ENCODE peak calls at places on chromosome 1, in ten cellular contexts. One of them, this sample, is unnamed.
A peak's percentile ranks its signal among the peaks of the same experiment; 100 is the strongest.

GRCh38 chr1:117087686-117088085 is 27.6 kb downstream of the TTF2 start:
- DNase-seq in aorta: no peak
- DNase-seq in Right ventricle myocardium superior: no peak
- DNase-seq in CD4-positive, CD25-positive, alpha-beta regulatory T cell: no peak
- DNase-seq in non-pigmented ciliary epithelial cell: no peak
- DNase-seq in iPS-NIHi11: no peak
- DNase-seq in AG08396: no peak
- DNase-seq in stimulated activated CD4-positive, alpha-beta T cell treated with anti-CD3 and anti-CD28 coated beads, TNF-alpha, amount 100 ng/mL, for 1 hour: no peak
- DNase-seq in islet precursor cell: no peak
- DNase-seq in CD4-positive, alpha-beta T cell: no peak
- DNase-seq in this sample: no peak

GRCh38 chr1:112713466-112714312 is 1.4 kb downstream of the PPM1J start:
- DNase-seq in stimulated activated CD4-positive, alpha-beta T cell treated with anti-CD3 and anti-CD28 coated beads, TNF-alpha, amount 100 ng/mL, for 1 hour: no peak
- DNase-seq in AG08396: no peak
- DNase-seq in CD4-positive, CD25-positive, alpha-beta regulatory T cell: no peak
- DNase-seq in aorta: no peak
- DNase-seq in islet precursor cell: peak; percentile 53
- DNase-seq in iPS-NIHi11: no peak
- DNase-seq in Right ventricle myocardium superior: no peak
- DNase-seq in CD4-positive, alpha-beta T cell: no peak
- DNase-seq in non-pigmented ciliary epithelial cell: no peak
- DNase-seq in this sample: no peak

GRCh38 chr1:166920561-166921475 is 44.8 kb upstream of the TADA1 start:
- DNase-seq in Right ventricle myocardium superior: peak; percentile 38
- DNase-seq in iPS-NIHi11: peak; percentile 66
- DNase-seq in islet precursor cell: peak; percentile 81
- DNase-seq in CD4-positive, alpha-beta T cell: no peak
- DNase-seq in stimulated activated CD4-positive, alpha-beta T cell treated with anti-CD3 and anti-CD28 coated beads, TNF-alpha, amount 100 ng/mL, for 1 hour: no peak
- DNase-seq in aorta: no peak
- DNase-seq in AG08396: peak; percentile 48
- DNase-seq in CD4-positive, CD25-positive, alpha-beta regulatory T cell: no peak
- DNase-seq in non-pigmented ciliary epithelial cell: no peak
- DNase-seq in this sample: peak; percentile 44

GRCh38 chr1:89843279-89844121 is 22.7 kb downstream of the LRRC8D start:
- DNase-seq in CD4-positive, CD25-positive, alpha-beta regulatory T cell: peak; percentile 79
- DNase-seq in Right ventricle myocardium superior: peak; percentile 81
- DNase-seq in islet precursor cell: peak; percentile 89
- DNase-seq in aorta: peak; percentile 75
- DNase-seq in CD4-positive, alpha-beta T cell: peak; percentile 65
- DNase-seq in AG08396: peak; percentile 91
- DNase-seq in iPS-NIHi11: peak; percentile 88
- DNase-seq in stimulated activated CD4-positive, alpha-beta T cell treated with anti-CD3 and anti-CD28 coated beads, TNF-alpha, amount 100 ng/mL, for 1 hour: peak; percentile 46
- DNase-seq in non-pigmented ciliary epithelial cell: no peak
- DNase-seq in this sample: peak; percentile 48

GRCh38 chr1:170194451-170194850 is 48.7 kb downstream of the NTMT2 start:
- DNase-seq in stimulated activated CD4-positive, alpha-beta T cell treated with anti-CD3 and anti-CD28 coated beads, TNF-alpha, amount 100 ng/mL, for 1 hour: no peak
- DNase-seq in Right ventricle myocardium superior: no peak
- DNase-seq in non-pigmented ciliary epithelial cell: no peak
- DNase-seq in CD4-positive, CD25-positive, alpha-beta regulatory T cell: no peak
- DNase-seq in CD4-positive, alpha-beta T cell: no peak
- DNase-seq in AG08396: no peak
- DNase-seq in aorta: no peak
- DNase-seq in islet precursor cell: no peak
- DNase-seq in iPS-NIHi11: no peak
- DNase-seq in this sample: no peak

GRCh38 chr1:117613249-117613968 is 7.6 kb downstream of the TENT5C start:
- DNase-seq in iPS-NIHi11: no peak
- DNase-seq in stimulated activated CD4-positive, alpha-beta T cell treated with anti-CD3 and anti-CD28 coated beads, TNF-alpha, amount 100 ng/mL, for 1 hour: no peak
- DNase-seq in AG08396: no peak
- DNase-seq in Right ventricle myocardium superior: no peak
- DNase-seq in aorta: no peak
- DNase-seq in non-pigmented ciliary epithelial cell: no peak
- DNase-seq in CD4-positive, CD25-positive, alpha-beta regulatory T cell: no peak
- DNase-seq in islet precursor cell: peak; percentile 29
- DNase-seq in CD4-positive, alpha-beta T cell: no peak
- DNase-seq in this sample: no peak

GRCh38 chr1:240559781-240560180 is 52.2 kb downstream of the GREM2 start:
- DNase-seq in islet precursor cell: no peak
- DNase-seq in AG08396: no peak
- DNase-seq in CD4-positive, CD25-positive, alpha-beta regulatory T cell: no peak
- DNase-seq in iPS-NIHi11: no peak
- DNase-seq in Right ventricle myocardium superior: no peak
- DNase-seq in aorta: no peak
- DNase-seq in non-pigmented ciliary epithelial cell: no peak
- DNase-seq in CD4-positive, alpha-beta T cell: no peak
- DNase-seq in stimulated activated CD4-positive, alpha-beta T cell treated with anti-CD3 and anti-CD28 coated beads, TNF-alpha, amount 100 ng/mL, for 1 hour: no peak
- DNase-seq in this sample: no peak

GRCh38 chr1:110058591-110058990 is 11.9 kb downstream of the ALX3 start:
- DNase-seq in iPS-NIHi11: no peak
- DNase-seq in non-pigmented ciliary epithelial cell: no peak
- DNase-seq in stimulated activated CD4-positive, alpha-beta T cell treated with anti-CD3 and anti-CD28 coated beads, TNF-alpha, amount 100 ng/mL, for 1 hour: no peak
- DNase-seq in Right ventricle myocardium superior: no peak
- DNase-seq in CD4-positive, CD25-positive, alpha-beta regulatory T cell: no peak
- DNase-seq in aorta: no peak
- DNase-seq in CD4-positive, alpha-beta T cell: no peak
- DNase-seq in AG08396: no peak
- DNase-seq in islet precursor cell: no peak
- DNase-seq in this sample: no peak

GRCh38 chr1:84442256-84442655 is 36.8 kb upstream of the RPF1 start:
- DNase-seq in AG08396: peak; percentile 53
- DNase-seq in CD4-positive, CD25-positive, alpha-beta regulatory T cell: peak; percentile 75
- DNase-seq in aorta: no peak
- DNase-seq in stimulated activated CD4-positive, alpha-beta T cell treated with anti-CD3 and anti-CD28 coated beads, TNF-alpha, amount 100 ng/mL, for 1 hour: no peak
- DNase-seq in non-pigmented ciliary epithelial cell: peak; percentile 69
- DNase-seq in islet precursor cell: no peak
- DNase-seq in iPS-NIHi11: no peak
- DNase-seq in Right ventricle myocardium superior: no peak
- DNase-seq in CD4-positive, alpha-beta T cell: no peak
- DNase-seq in this sample: no peak

GRCh38 chr1:163528710-163529348 is 207.1 kb downstream of the NUF2 start:
- DNase-seq in Right ventricle myocardium superior: no peak
- DNase-seq in iPS-NIHi11: no peak
- DNase-seq in CD4-positive, alpha-beta T cell: no peak
- DNase-seq in non-pigmented ciliary epithelial cell: no peak
- DNase-seq in islet precursor cell: no peak
- DNase-seq in CD4-positive, CD25-positive, alpha-beta regulatory T cell: no peak
- DNase-seq in AG08396: peak; percentile 23
- DNase-seq in aorta: no peak
- DNase-seq in stimulated activated CD4-positive, alpha-beta T cell treated with anti-CD3 and anti-CD28 coated beads, TNF-alpha, amount 100 ng/mL, for 1 hour: no peak
- DNase-seq in this sample: no peak

GRCh38 chr1:154819628-154820590 is 50.2 kb downstream of the KCNN3 start:
- DNase-seq in islet precursor cell: peak; percentile 73
- DNase-seq in AG08396: peak; percentile 36
- DNase-seq in aorta: no peak
- DNase-seq in iPS-NIHi11: peak; percentile 81
- DNase-seq in CD4-positive, alpha-beta T cell: peak; percentile 7
- DNase-seq in stimulated activated CD4-positive, alpha-beta T cell treated with anti-CD3 and anti-CD28 coated beads, TNF-alpha, amount 100 ng/mL, for 1 hour: no peak
- DNase-seq in Right ventricle myocardium superior: no peak
- DNase-seq in non-pigmented ciliary epithelial cell: no peak
- DNase-seq in CD4-positive, CD25-positive, alpha-beta regulatory T cell: no peak
- DNase-seq in this sample: peak; percentile 9

This sample was measured in neuronal stem cell.